ENCODE peak calls at places on chromosome 2, in seven cellular contexts. V is HFF-Myc, Y is HepG2, T is NCI-H345, N is SK-MEL-5, Q is spleen, D is heart left ventricle. G is an unnamed sample.

GRCh38 chr2:68031546-68032160 is 31.2 kb downstream of the C1D start:
- DNase-seq in N (peak), Q (no peak), Y (peak), D (no peak), T (peak), V (peak), G (peak)

GRCh38 chr2:228771306-228771705 is 499.8 kb downstream of the PID1 start:
- DNase-seq in Q (no peak), D (no peak), Y (no peak), N (no peak), T (no peak), V (no peak), G (no peak)

GRCh38 chr2:47043142-47043890 is 111.8 kb downstream of the STPG4 start:
- DNase-seq in V (peak), Y (peak), T (no peak), N (peak), D (peak), Q (peak), G (peak)

GRCh38 chr2:117523267-117523666 is 291.2 kb upstream of the DDX18 start:
- DNase-seq in V (no peak), T (peak), D (peak), Q (no peak), N (no peak), Y (no peak), G (no peak)

GRCh38 chr2:207683438-207683837 is 28.0 kb upstream of the CCNYL1 start:
- DNase-seq in N (no peak), D (no peak), T (no peak), Y (no peak), V (no peak), Q (no peak), G (peak)

GRCh38 chr2:207126724-207127314 is 38.9 kb downstream of the KLF7 start:
- DNase-seq in V (no peak), Q (no peak), T (no peak), N (peak), D (no peak), Y (peak), G (peak)

GRCh38 chr2:4168834-4169233 is 465.5 kb downstream of the DCDC2C start:
- DNase-seq in V (no peak), N (no peak), Y (no peak), T (no peak), Q (no peak), D (no peak), G (no peak)

GRCh38 chr2:38547791-38548190 is 54.9 kb downstream of the HNRNPLL start:
- DNase-seq in V (no peak), N (peak), Y (no peak), D (no peak), Q (no peak), T (no peak), G (no peak)

G was measured in cardiac fibroblast.